ENCODE peak calls at places on chromosomes 12 and 14, in ten cellular contexts. L is AG10803, H is heart right ventricle, T is GM12878, Y is fibroblast of lung, N is fibroblast of mammary gland, W is A549, R is glutamatergic neuron, J is cardiac fibroblast, A is H1. D is an unnamed sample.

GRCh38 chr14:99420711-99421110 is 59.9 kb downstream of the SETD3 start:
- DNase-seq in L (no peak), H (no peak), T (no peak), Y (peak), N (peak), W (no peak), R (no peak), J (no peak), A (no peak), D (no peak)

GRCh38 chr14:34931206-34931605 is 51.6 kb upstream of the SRP54 start:
- DNase-seq in L (no peak), H (no peak), T (peak), Y (no peak), N (peak), W (no peak), R (no peak), J (peak), A (no peak), D (no peak)

GRCh38 chr12:8681129-8681902 is 16.5 kb upstream of the RIMKLB start:
- DNase-seq in L (peak), H (peak), T (no peak), Y (peak), N (peak), W (no peak), R (no peak), J (peak), A (no peak), D (no peak)

GRCh38 chr12:111268738-111269572 is 99.9 kb downstream of the PHETA1 start:
- DNase-seq in L (no peak), H (no peak), T (no peak), Y (no peak), N (peak), W (no peak), R (no peak), J (peak), A (no peak), D (no peak)

GRCh38 chr12:46209914-46210834 is 58.7 kb downstream of the SLC38A1 start:
- DNase-seq in L (no peak), H (peak), T (peak), Y (peak), N (peak), W (no peak), R (no peak), J (peak), A (no peak), D (peak)

GRCh38 chr14:77284066-77284855 is 13.3 kb upstream of the NGB start:
- DNase-seq in L (no peak), H (no peak), T (no peak), Y (no peak), N (no peak), W (no peak), R (peak), J (no peak), A (no peak), D (no peak)

GRCh38 chr14:101347893-101348777 is 213.2 kb upstream of the DIO3 start:
- DNase-seq in L (no peak), H (no peak), T (no peak), Y (no peak), N (no peak), W (no peak), R (no peak), J (no peak), A (no peak), D (no peak)

GRCh38 chr12:51391047-51391837 is at the start of gene GALNT6:
- DNase-seq in L (no peak), H (peak), T (no peak), Y (no peak), N (no peak), W (peak), R (peak), J (no peak), A (peak), D (peak)

GRCh38 chr12:129776977-129777667 is 126.7 kb downstream of the TMEM132D start:
- DNase-seq in L (no peak), H (no peak), T (no peak), Y (peak), N (no peak), W (no peak), R (no peak), J (no peak), A (no peak), D (no peak)

GRCh38 chr12:10618338-10618987 is 5.1 kb upstream of the MAGOHB start:
- DNase-seq in L (peak), H (no peak), T (no peak), Y (peak), N (peak), W (no peak), R (no peak), J (peak), A (no peak), D (no peak)

GRCh38 chr14:58238252-58239247 is 6.1 kb upstream of the PSMA3 start:
- DNase-seq in L (no peak), H (peak), T (no peak), Y (peak), N (peak), W (no peak), R (no peak), J (peak), A (no peak), D (no peak)

GRCh38 chr14:99982449-99983250 is 82.6 kb upstream of the EVL start:
- DNase-seq in L (peak), H (peak), T (peak), Y (peak), N (peak), W (peak), R (peak), J (peak), A (peak), D (no peak)

GRCh38 chr12:100359822-100360221 is 2.9 kb downstream of the SLC17A8 start:
- DNase-seq in L (peak), H (no peak), T (no peak), Y (peak), N (no peak), W (no peak), R (no peak), J (peak), A (no peak), D (no peak)

GRCh38 chr14:29528889-29529288 is 398.8 kb downstream of the PRKD1 start:
- DNase-seq in L (peak), H (no peak), T (no peak), Y (peak), N (no peak), W (no peak), R (no peak), J (no peak), A (no peak), D (no peak)

GRCh38 chr12:123938679-123939480 is 33.8 kb downstream of the CCDC92 start:
- DNase-seq in L (no peak), H (no peak), T (no peak), Y (no peak), N (peak), W (peak), R (peak), J (no peak), A (no peak), D (no peak)
- TF ChIP-seq CTCF in L (peak), H (no peak), T (peak), Y (peak), N (peak), W (peak), R (peak), J (peak), A (peak), D (no peak)

DNA sequence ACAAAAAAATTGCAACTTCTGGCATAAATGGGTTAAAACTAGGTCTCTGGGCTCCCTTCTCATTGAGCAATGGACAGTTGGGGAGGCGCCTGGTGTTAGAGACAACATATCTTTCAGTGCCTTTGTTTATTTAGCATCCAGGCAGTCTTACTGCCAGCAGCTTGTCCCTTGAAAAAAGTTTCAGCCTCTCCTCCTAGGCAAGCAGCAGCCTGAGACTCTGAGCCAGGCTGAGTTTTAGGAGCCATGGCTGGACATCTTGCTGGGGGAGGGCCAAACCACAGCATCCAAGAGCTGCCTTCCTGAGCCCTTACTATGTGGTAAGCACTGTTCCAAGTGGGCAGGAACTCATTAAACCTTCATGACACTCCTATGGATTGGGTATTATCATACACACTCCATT is 10.1 kb upstream of the JDP2 start:
- DNase-seq in L (peak), H (no peak), T (no peak), Y (peak), N (peak), W (no peak), R (no peak), J (no peak), A (no peak), D (no peak)
- TF ChIP-seq CTCF in L (no peak), H (no peak), T (no peak), Y (no peak), N (no peak), W (no peak), R (no peak), J (no peak), A (no peak), D (no peak)

DNA sequence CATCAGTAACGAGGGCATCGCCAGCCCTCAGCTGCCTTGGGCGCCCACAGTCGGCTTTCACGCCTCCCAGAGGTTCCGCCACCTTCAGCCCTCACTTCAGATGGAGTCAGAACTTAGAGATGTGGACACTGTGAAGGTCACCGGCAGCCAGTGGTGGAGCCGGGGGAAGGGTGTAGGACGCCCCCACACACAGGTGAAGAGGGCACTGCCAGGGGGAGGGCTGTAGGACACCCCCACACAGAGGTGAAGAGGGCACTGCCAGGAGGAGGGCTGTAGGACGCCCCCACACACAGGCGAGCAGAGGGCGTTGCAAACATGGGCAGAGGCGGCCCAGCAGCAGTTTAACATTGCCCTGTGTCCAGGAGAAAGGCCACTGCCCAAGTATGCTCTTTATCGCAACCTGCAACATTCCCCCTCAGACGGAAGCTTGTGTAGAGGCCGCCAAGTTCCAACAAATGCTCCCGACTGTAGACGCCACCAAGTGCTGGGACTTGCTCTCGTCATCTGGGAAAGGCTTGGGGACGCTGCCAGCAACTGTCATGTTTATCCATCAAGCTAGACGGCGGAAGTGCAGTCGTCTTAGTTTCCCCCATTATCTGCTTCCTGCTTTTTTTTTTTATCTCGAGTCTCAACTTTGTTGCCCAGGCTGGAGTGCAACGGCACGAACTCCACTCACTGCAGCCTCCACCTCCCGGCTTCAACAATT is 4.9 kb upstream of the ANKLE2 start:
- DNase-seq in L (peak), H (peak), T (no peak), Y (peak), N (no peak), W (no peak), R (no peak), J (peak), A (no peak), D (no peak)
- TF ChIP-seq CTCF in L (no peak), H (no peak), T (no peak), Y (no peak), N (no peak), W (no peak), R (no peak), J (no peak), A (no peak), D (no peak)

GRCh38 chr12:115794659-115795081 is 482.8 kb downstream of the MED13L start:
- DNase-seq in L (no peak), H (no peak), T (no peak), Y (no peak), N (no peak), W (no peak), R (no peak), J (no peak), A (no peak), D (no peak)
- TF ChIP-seq CTCF in L (no peak), H (no peak), T (no peak), Y (no peak), N (no peak), W (peak), R (no peak), J (no peak), A (peak), D (no peak)

GRCh38 chr12:52947738-52948423 is 1.0 kb upstream of the KRT18 start:
- DNase-seq in L (no peak), H (no peak), T (no peak), Y (no peak), N (no peak), W (no peak), R (no peak), J (no peak), A (no peak), D (no peak)

GRCh38 chr12:52951126-52951525 is 2.2 kb downstream of the KRT18 start:
- DNase-seq in L (no peak), H (no peak), T (no peak), Y (no peak), N (no peak), W (no peak), R (no peak), J (no peak), A (no peak), D (no peak)

GRCh38 chr12:52951640-52952039 is 2.7 kb downstream of the KRT18 start:
- DNase-seq in L (no peak), H (no peak), T (no peak), Y (no peak), N (no peak), W (no peak), R (no peak), J (no peak), A (no peak), D (no peak)

GRCh38 chr12:52950553-52950952 is 1.6 kb downstream of the KRT18 start:
- DNase-seq in L (no peak), H (no peak), T (no peak), Y (no peak), N (no peak), W (no peak), R (no peak), J (no peak), A (no peak), D (no peak)

GRCh38 chr12:52949413-52950331 is 754 bp downstream of the KRT18 start:
- DNase-seq in L (peak), H (peak), T (no peak), Y (peak), N (peak), W (peak), R (no peak), J (peak), A (no peak), D (no peak)
- TF ChIP-seq CTCF in L (no peak), H (no peak), T (no peak), Y (no peak), N (no peak), W (no peak), R (no peak), J (no peak), A (no peak), D (no peak)

DNA sequence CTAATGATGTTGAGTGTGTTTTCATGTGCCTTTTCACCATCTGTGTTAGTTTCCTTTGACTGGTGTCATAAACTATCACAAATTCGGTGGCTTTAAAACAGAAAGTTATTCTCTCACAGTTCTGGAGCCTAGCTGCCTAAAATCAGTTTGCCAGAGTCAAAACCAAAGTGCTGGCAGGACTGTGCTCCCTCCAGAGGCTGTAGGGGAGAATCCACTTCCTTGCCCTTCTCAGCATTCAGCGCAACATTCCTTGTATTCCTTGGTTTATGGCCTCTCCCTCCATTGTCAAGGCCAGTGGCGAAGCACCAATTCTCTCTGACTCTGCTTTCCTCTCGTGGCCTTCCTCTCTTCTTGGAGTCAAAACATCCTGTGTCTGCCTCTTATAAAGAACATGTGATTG is 174.2 kb upstream of the PDE3A start:
- DNase-seq in L (peak), H (no peak), T (no peak), Y (peak), N (peak), W (no peak), R (no peak), J (peak), A (peak), D (no peak)
- TF ChIP-seq CTCF in L (peak), H (peak), T (peak), Y (peak), N (peak), W (peak), R (no peak), J (peak), A (peak), D (no peak)

DNA sequence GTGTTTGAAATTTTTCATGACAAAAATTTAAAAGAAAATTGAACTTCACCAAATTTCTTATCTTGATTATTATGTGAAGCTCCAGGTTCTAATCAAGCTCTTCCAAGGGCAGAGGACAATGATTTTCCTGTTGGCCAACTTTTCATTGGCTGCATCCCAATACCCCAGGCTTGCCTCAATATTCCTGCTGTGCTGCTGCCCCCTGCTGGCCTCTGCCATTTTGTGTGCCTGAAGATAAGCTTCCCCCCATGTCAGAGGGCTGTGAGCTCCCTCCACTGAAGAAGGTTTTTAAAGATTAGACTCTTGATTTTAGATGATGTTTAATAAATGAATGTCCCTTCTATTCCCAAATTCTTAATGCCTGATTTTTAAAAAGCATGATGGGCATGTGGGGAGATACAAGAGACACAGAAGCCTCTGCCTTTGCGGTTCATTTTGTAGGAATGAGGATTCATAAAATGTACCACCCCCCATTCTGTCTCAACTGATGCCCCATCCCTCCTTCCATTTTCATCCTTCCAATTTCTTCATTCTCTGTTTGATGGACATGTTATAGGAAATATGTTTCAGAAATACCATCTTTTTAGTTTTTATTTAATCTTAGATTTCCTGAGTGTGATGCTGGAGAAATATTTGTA is 76.7 kb upstream of the RGS6 start:
- DNase-seq in L (peak), H (peak), T (peak), Y (peak), N (peak), W (peak), R (peak), J (peak), A (peak), D (peak)
- TF ChIP-seq CTCF in L (peak), H (peak), T (peak), Y (peak), N (peak), W (peak), R (peak), J (peak), A (peak), D (no peak)

GRCh38 chr14:92544051-92544730 is 30.6 kb downstream of the RIN3 start:
- DNase-seq in L (no peak), H (no peak), T (no peak), Y (no peak), N (no peak), W (no peak), R (no peak), J (no peak), A (no peak), D (no peak)

GRCh38 chr14:92549096-92549852 is 35.7 kb downstream of the RIN3 start:
- DNase-seq in L (peak), H (peak), T (no peak), Y (no peak), N (no peak), W (no peak), R (no peak), J (no peak), A (no peak), D (no peak)

GRCh38 chr14:92549853-92550244 is 36.3 kb downstream of the RIN3 start:
- DNase-seq in L (peak), H (peak), T (no peak), Y (peak), N (peak), W (no peak), R (peak), J (no peak), A (no peak), D (no peak)

GRCh38 chr14:92542766-92543554 is 29.4 kb downstream of the RIN3 start:
- DNase-seq in L (no peak), H (no peak), T (no peak), Y (no peak), N (no peak), W (no peak), R (no peak), J (no peak), A (no peak), D (no peak)

GRCh38 chr14:92546347-92547053 is 32.9 kb downstream of the RIN3 start:
- DNase-seq in L (no peak), H (no peak), T (no peak), Y (peak), N (peak), W (peak), R (no peak), J (peak), A (no peak), D (no peak)
- TF ChIP-seq CTCF in L (no peak), H (no peak), T (no peak), Y (no peak), N (no peak), W (no peak), R (no peak), J (no peak), A (no peak), D (no peak)